ENCODE peak calls at places on chromosomes 13 and 19, in five cellular contexts. V is IMR-90; Y is stimulated activated CD8-positive, alpha-beta memory T cell treated with anti-CD3 and anti-CD28 coated beads, Interleukin-4, amount 100 ng/mL, for 24 hours; S is cardiac septum; X is stimulated activated CD4-positive, alpha-beta T cell treated with anti-CD3 and anti-CD28 coated beads, Interleukin-12 subunit alpha, Interleukin-12 subunit beta, amount 100 ng/mL, for 4 hours. D is an unnamed sample.

GRCh38 chr19:720691-721160 is 12.0 kb downstream of the PALM start:
- DNase-seq in V (no peak), Y (no peak), S (no peak), X (no peak), D (no peak)

GRCh38 chr19:10769533-10770491 is 51.9 kb downstream of the DNM2 start:
- DNase-seq in V (peak; percentile 26), Y (no peak), S (no peak), X (no peak), D (no peak)

GRCh38 chr13:85665286-85665685 is 133.9 kb downstream of the SLITRK6 start:
- DNase-seq in V (peak; percentile 82), Y (no peak), S (no peak), X (no peak), D (no peak)

GRCh38 chr19:6273701-6274601 is 5.8 kb downstream of the MLLT1 start:
- DNase-seq in V (peak; percentile 88), Y (no peak), S (peak; percentile 94), X (no peak), D (no peak)

GRCh38 chr19:42469311-42470239 is 26.8 kb upstream of the CXCL17 start:
- DNase-seq in V (no peak), Y (no peak), S (no peak), X (no peak), D (no peak)

GRCh38 chr19:50330365-50331078 is 1.3 kb upstream of the KCNC3 start:
- DNase-seq in V (peak; percentile 1), Y (peak; percentile 61), S (peak; percentile 84), X (peak; percentile 76), D (no peak)

GRCh38 chr13:42747399-42747873 is 33.9 kb upstream of the FAM216B start:
- DNase-seq in V (peak; percentile 99), Y (no peak), S (no peak), X (no peak), D (no peak)

GRCh38 chr19:15358918-15359317 is 20.7 kb downstream of the AKAP8 start:
- DNase-seq in V (peak; percentile 41), Y (no peak), S (no peak), X (no peak), D (no peak)

GRCh38 chr13:27012482-27013197 is 159.0 kb downstream of the USP12 start:
- DNase-seq in V (peak; percentile 89), Y (no peak), S (no peak), X (no peak), D (no peak)

GRCh38 chr13:111034811-111035210 is 80.3 kb upstream of the ARHGEF7 start:
- DNase-seq in V (peak; percentile 63), Y (no peak), S (no peak), X (no peak), D (no peak)

GRCh38 chr13:106532111-106532929 is 3.1 kb downstream of the EFNB2 start:
- DNase-seq in V (peak; percentile 32), Y (no peak), S (no peak), X (no peak), D (no peak)

GRCh38 chr19:47104678-47105077 is 8.9 kb downstream of the ZC3H4 start:
- DNase-seq in V (no peak), Y (no peak), S (no peak), X (no peak), D (no peak)

GRCh38 chr13:41981961-41982723 is 21.2 kb upstream of the VWA8 start:
- DNase-seq in V (peak; percentile 37), Y (no peak), S (no peak), X (no peak), D (no peak)

GRCh38 chr19:44820648-44821609 is 12.0 kb downstream of the BCAM start:
- DNase-seq in V (no peak), Y (no peak), S (peak; percentile 89), X (no peak), D (no peak)

GRCh38 chr13:94192576-94192975 is 286.9 kb downstream of the DCT start:
- DNase-seq in V (peak; percentile 26), Y (peak; percentile 5), S (no peak), X (no peak), D (no peak)

GRCh38 chr13:106344318-106344717 is 191.1 kb downstream of the EFNB2 start:
- DNase-seq in V (no peak), Y (no peak), S (no peak), X (no peak), D (no peak)

GRCh38 chr13:32047088-32047487 is 15.5 kb downstream of the FRY start:
- DNase-seq in V (no peak), Y (no peak), S (no peak), X (no peak), D (no peak)

GRCh38 chr19:13026478-13026999 is 31.3 kb downstream of the NFIX start:
- DNase-seq in V (peak; percentile 57), Y (no peak), S (no peak), X (no peak), D (no peak)

GRCh38 chr19:17058236-17058635 is 17.0 kb downstream of the HAUS8 start:
- DNase-seq in V (peak; percentile 46), Y (no peak), S (no peak), X (no peak), D (no peak)

GRCh38 chr19:55080915-55081772 is 5.5 kb downstream of the EPS8L1 start:
- DNase-seq in V (peak; percentile 44), Y (peak; percentile 79), S (peak; percentile 87), X (peak; percentile 83), D (peak; percentile 97)

GRCh38 chr19:17108453-17108784 is 32.8 kb downstream of the MYO9B start:
- DNase-seq in V (no peak), Y (no peak), S (no peak), X (no peak), D (no peak)

GRCh38 chr13:36447501-36447900 is 15.2 kb downstream of the CCNA1 start:
- DNase-seq in V (no peak), Y (no peak), S (no peak), X (no peak), D (no peak)

GRCh38 chr19:57271280-57271679 is 9.0 kb upstream of the ZNF460 start:
- DNase-seq in V (no peak), Y (no peak), S (no peak), X (no peak), D (no peak)

GRCh38 chr13:95256086-95256485 is 45.2 kb downstream of the ABCC4 start:
- DNase-seq in V (peak; percentile 97), Y (no peak), S (no peak), X (no peak), D (no peak)

GRCh38 chr19:7494416-7495098 is 5.7 kb upstream of the PEX11G start:
- DNase-seq in V (no peak), Y (no peak), S (no peak), X (no peak), D (no peak)

GRCh38 chr13:110628952-110629701 is 13.8 kb downstream of the NAXD start:
- DNase-seq in V (no peak), Y (no peak), S (no peak), X (no peak), D (no peak)

GRCh38 chr13:63307239-63307638 is 1891.6 kb upstream of the PCDH20 start:
- DNase-seq in V (no peak), Y (no peak), S (no peak), X (no peak), D (no peak)

GRCh38 chr13:41696163-41697003 is 239.0 kb downstream of the RGCC start:
- DNase-seq in V (peak; percentile 92), Y (no peak), S (no peak), X (no peak), D (no peak)

GRCh38 chr19:918481-919156 is 1.5 kb downstream of the KISS1R start:
- DNase-seq in V (no peak), Y (no peak), S (no peak), X (no peak), D (no peak)

GRCh38 chr19:23801798-23802197 is 43.1 kb upstream of the ZNF681 start:
- DNase-seq in V (no peak), Y (no peak), S (no peak), X (no peak), D (no peak)

GRCh38 chr13:44140146-44140545 is 233.5 kb upstream of the SERP2 start:
- DNase-seq in V (no peak), Y (no peak), S (no peak), X (no peak), D (no peak)

GRCh38 chr19:45645068-45645630 is 6.0 kb upstream of the EML2 start:
- DNase-seq in V (no peak), Y (no peak), S (no peak), X (no peak), D (no peak)

D was measured in GM19239.